ENCODE peak calls at places on chromosomes 12 and 14, in ten cellular contexts. X is A673; G is psoas muscle; O is upper lobe of left lung; I is cardiac muscle cell; W is CD4-positive, CD25-positive, alpha-beta regulatory T cell; D is vagina; V is heart right ventricle; S is left lung; Q is lower lobe of right lung. K is an unnamed sample.

GRCh38 chr12:115511971-115512370 is 765.5 kb downstream of the MED13L start:
- DNase-seq in X (no peak), G (no peak), O (no peak), I (no peak), W (no peak), D (no peak), V (no peak), S (no peak), Q (no peak), K (no peak)

GRCh38 chr14:75340921-75341320 is 62.3 kb downstream of the FOS start:
- DNase-seq in X (peak; percentile 83), G (peak; percentile 93), O (peak; percentile 89), I (no peak), W (no peak), D (no peak), V (peak; percentile 95), S (peak; percentile 78), Q (peak; percentile 83), K (no peak)

GRCh38 chr12:108236366-108236765 is 102.7 kb downstream of the CMKLR1 start:
- DNase-seq in X (no peak), G (no peak), O (no peak), I (no peak), W (no peak), D (no peak), V (no peak), S (no peak), Q (no peak), K (no peak)

GRCh38 chr14:79989990-79990389 is 221.3 kb downstream of the DIO2 start:
- DNase-seq in X (no peak), G (no peak), O (no peak), I (no peak), W (no peak), D (no peak), V (no peak), S (no peak), Q (no peak), K (no peak)

GRCh38 chr12:57552692-57553321 is 3.0 kb downstream of the KIF5A start:
- DNase-seq in X (no peak), G (no peak), O (no peak), I (peak; percentile 19), W (no peak), D (no peak), V (no peak), S (no peak), Q (no peak), K (no peak)

GRCh38 chr14:62468946-62469345 is 576.3 kb downstream of the KCNH5 start:
- DNase-seq in X (no peak), G (no peak), O (no peak), I (no peak), W (no peak), D (no peak), V (no peak), S (no peak), Q (no peak), K (no peak)

GRCh38 chr14:80658155-80658554 is 283.4 kb downstream of the CEP128 start:
- DNase-seq in X (no peak), G (no peak), O (no peak), I (no peak), W (no peak), D (no peak), V (no peak), S (no peak), Q (no peak), K (no peak)

GRCh38 chr12:110002691-110003515 is 3.7 kb downstream of the ANKRD13A start:
- DNase-seq in X (no peak), G (no peak), O (peak; percentile 34), I (no peak), W (no peak), D (no peak), V (no peak), S (no peak), Q (no peak), K (no peak)

GRCh38 chr14:77478029-77478428 is 20.1 kb downstream of the AHSA1 start:
- DNase-seq in X (no peak), G (no peak), O (no peak), I (no peak), W (no peak), D (no peak), V (no peak), S (peak; percentile 39), Q (no peak), K (no peak)

GRCh38 chr14:51603495-51603894 is 48.2 kb upstream of the FRMD6 start:
- DNase-seq in X (no peak), G (no peak), O (no peak), I (no peak), W (no peak), D (no peak), V (no peak), S (no peak), Q (no peak), K (no peak)

GRCh38 chr14:90924618-90925345 is 108.6 kb upstream of the TTC7B start:
- DNase-seq in X (peak; percentile 3), G (no peak), O (peak; percentile 44), I (no peak), W (no peak), D (no peak), V (no peak), S (no peak), Q (no peak), K (no peak)

GRCh38 chr12:125014526-125014925 is 21.1 kb downstream of the BRI3BP start:
- DNase-seq in X (no peak), G (no peak), O (no peak), I (no peak), W (no peak), D (no peak), V (no peak), S (no peak), Q (no peak), K (no peak)

GRCh38 chr14:74954232-74954946 is 1.0 kb downstream of the PGF start:
- DNase-seq in X (peak; percentile 72), G (no peak), O (no peak), I (peak; percentile 92), W (no peak), D (no peak), V (no peak), S (peak; percentile 78), Q (no peak), K (no peak)

GRCh38 chr14:101562659-101563351 is 1.5 kb downstream of the DIO3 start:
- DNase-seq in X (no peak), G (peak; percentile 2), O (no peak), I (no peak), W (no peak), D (no peak), V (no peak), S (peak; percentile 76), Q (peak; percentile 11), K (no peak)

GRCh38 chr14:101563352-101563653 is 2.0 kb downstream of the DIO3 start:
- DNase-seq in X (no peak), G (no peak), O (no peak), I (no peak), W (no peak), D (no peak), V (no peak), S (no peak), Q (no peak), K (no peak)

GRCh38 chr14:101564819-101565698 is 3.8 kb downstream of the DIO3 start:
- DNase-seq in X (no peak), G (peak; percentile 9), O (no peak), I (peak; percentile 24), W (no peak), D (no peak), V (no peak), S (peak; percentile 75), Q (peak; percentile 40), K (no peak)

GRCh38 chr14:101563654-101564443 is 2.6 kb downstream of the DIO3 start:
- DNase-seq in X (no peak), G (peak; percentile 7), O (no peak), I (no peak), W (no peak), D (no peak), V (no peak), S (peak; percentile 62), Q (peak; percentile 26), K (no peak)

DNA sequence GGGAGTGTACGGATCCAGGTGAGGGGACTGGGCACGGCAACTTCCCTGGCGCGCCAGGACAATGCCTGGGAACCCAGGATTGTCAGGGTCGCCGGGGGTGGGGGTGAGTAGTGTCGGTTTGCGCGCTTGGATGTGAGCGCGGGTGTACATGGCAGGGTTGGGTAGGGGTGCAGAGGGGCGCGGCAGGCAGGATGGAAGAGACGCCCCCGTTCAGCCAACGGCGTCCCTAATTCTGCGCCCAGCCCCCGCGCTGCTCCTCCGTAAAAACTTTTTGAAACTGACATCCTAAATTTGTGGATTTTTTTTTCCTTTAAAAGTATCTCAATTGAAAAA is 3.1 kb downstream of the DIO3 start:
- DNase-seq in X (no peak), G (peak; percentile 6), O (no peak), I (no peak), W (no peak), D (no peak), V (no peak), S (peak; percentile 31), Q (no peak), K (no peak)
- H3K4me3 ChIP-seq in X (no peak overlapping the region), G (peak overlapping the region; percentile 38), O (no peak overlapping the region), I (no peak overlapping the region), W (no peak overlapping the region), D (peak overlapping the region; percentile 51), V (no peak overlapping the region), S (no peak overlapping the region), Q (no peak overlapping the region), K (no peak overlapping the region)

GRCh38 chr12:114405199-114405448 is 820 bp downstream of the TBX5 start:
- DNase-seq in X (no peak), G (no peak), O (no peak), I (no peak), W (no peak), D (no peak), V (no peak), S (no peak), Q (no peak), K (no peak)
- H3K9me3 ChIP-seq in X (no peaks in the 10 kb centered on the region), G (no peaks in the 10 kb centered on the region), O (no peaks in the 10 kb centered on the region), I (no peaks in the 10 kb centered on the region), W (no peaks in the 10 kb centered on the region), D (no peaks in the 10 kb centered on the region), V (no peaks in the 10 kb centered on the region), S (no peaks in the 10 kb centered on the region), Q (no peaks in the 10 kb centered on the region), K (no peaks in the 10 kb centered on the region)

DNA sequence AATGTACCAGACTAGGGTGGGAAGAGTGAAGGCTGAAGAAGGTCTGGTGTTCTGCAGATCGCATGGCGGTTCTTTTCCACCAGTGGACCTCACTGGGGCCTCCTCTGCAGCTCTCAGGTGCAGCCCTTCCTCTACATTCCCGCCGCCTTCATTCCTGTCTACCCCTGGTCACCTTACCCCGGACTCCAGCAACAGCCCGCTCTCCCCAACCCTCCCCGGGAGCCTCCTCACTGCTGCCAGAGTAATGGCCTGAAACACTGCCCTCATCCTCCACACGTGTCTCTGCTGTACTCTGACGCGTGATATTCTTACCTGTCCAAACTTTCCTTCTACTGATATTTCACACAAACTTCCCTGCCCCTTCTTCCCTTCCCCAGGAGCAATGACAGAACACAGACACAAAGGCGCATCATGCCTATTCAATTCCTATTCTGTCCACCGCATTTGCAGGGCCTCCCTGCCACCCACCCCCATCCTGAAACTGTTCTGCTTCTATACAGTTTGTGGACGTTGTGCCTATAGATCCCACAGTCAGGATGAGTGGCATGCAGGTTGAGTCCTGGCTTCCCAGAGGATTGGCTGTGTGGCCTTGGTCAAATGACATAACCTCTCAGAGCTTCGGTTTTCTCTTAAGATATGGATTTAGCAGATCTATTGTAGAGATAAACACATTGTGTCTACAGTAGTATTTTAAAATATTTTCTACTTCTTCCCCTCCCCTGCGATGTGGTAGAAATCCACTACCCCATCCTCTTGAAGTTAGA is 1.7 kb upstream of the NUAK1 start:
- DNase-seq in X (no peak), G (no peak), O (no peak), I (no peak), W (no peak), D (no peak), V (no peak), S (no peak), Q (no peak), K (no peak)
- H3K4me1 ChIP-seq in X (no peaks in the 10 kb centered on the region), G (peaks cover 54% of the 10 kb centered on the region), O (peaks cover 8% of the 10 kb centered on the region), I (peaks cover 48% of the 10 kb centered on the region), W (peaks cover 11% of the 10 kb centered on the region), D (peaks cover 38% of the 10 kb centered on the region), V (peaks cover 7% of the 10 kb centered on the region), S (peaks cover 30% of the 10 kb centered on the region), Q (peaks cover 26% of the 10 kb centered on the region), K (peaks cover 26% of the 10 kb centered on the region)

GRCh38 chr14:99730876-99731351 is 46.8 kb downstream of the CYP46A1 start:
- DNase-seq in X (no peak), G (peak; percentile 13), O (peak; percentile 19), I (no peak), W (no peak), D (peak; percentile 61), V (peak; percentile 3), S (peak; percentile 58), Q (peak; percentile 43), K (peak; percentile 10)
- H3K4me3 ChIP-seq in X (peak overlapping the region; percentile 59), G (no peak overlapping the region), O (no peak overlapping the region), I (no peak overlapping the region), W (no peak overlapping the region), D (no peak overlapping the region), V (no peak overlapping the region), S (no peak overlapping the region), Q (peak overlapping the region; percentile 57), K (no peak overlapping the region)